ENCODE peak calls at places on chromosomes 7 and 10, in eight cellular contexts. W is fibroblast of the aortic adventitia; N is GM10248; F is CD8-positive, alpha-beta T cell; Y is cardiac muscle cell; D is lower leg skin; R is left ventricle myocardium inferior; V is H9. P is an unnamed sample.

GRCh38 chr10:132175401-132175800 is 11.3 kb upstream of the DPYSL4 start:
- DNase-seq in R (no peak), Y (no peak), V (no peak), D (no peak), F (no peak), W (no peak), N (no peak), P (no peak)

GRCh38 chr7:2938514-2939192 is 94.5 kb upstream of the GNA12 start:
- DNase-seq in N (no peak), V (peak; percentile 25), W (no peak), R (no peak), F (no peak), Y (no peak), D (no peak), P (no peak)

GRCh38 chr7:66880009-66880554 is 40.9 kb upstream of the TMEM248 start:
- DNase-seq in F (no peak), V (no peak), Y (no peak), W (no peak), N (no peak), D (no peak), R (no peak), P (no peak)

GRCh38 chr7:143299840-143300239 is 11.7 kb downstream of the CASP2 start:
- DNase-seq in R (no peak), D (no peak), W (no peak), F (peak; percentile 52), V (peak; percentile 57), N (no peak), Y (peak; percentile 20), P (no peak)

GRCh38 chr7:101542527-101543241 is 86.4 kb downstream of the MYL10 start:
- DNase-seq in N (peak; percentile 76), R (peak; percentile 56), D (peak; percentile 63), F (peak; percentile 61), W (peak; percentile 52), V (peak; percentile 87), Y (peak; percentile 52), P (peak; percentile 87)

GRCh38 chr10:110209399-110209925 is 2.1 kb downstream of the MXI1 start:
- DNase-seq in F (peak; percentile 48), R (peak; percentile 65), N (peak; percentile 49), V (peak; percentile 41), W (peak; percentile 68), Y (peak; percentile 80), D (peak; percentile 62), P (no peak)

GRCh38 chr10:11284291-11285085 is 266.8 kb downstream of the CELF2 start:
- DNase-seq in F (no peak), D (no peak), R (no peak), Y (no peak), V (no peak), W (no peak), N (no peak), P (no peak)

GRCh38 chr7:128030999-128031681 is at the start of gene LRRC4:
- DNase-seq in D (no peak), V (peak; percentile 63), N (peak; percentile 69), W (peak; percentile 32), R (no peak), Y (peak; percentile 61), F (no peak), P (no peak)

GRCh38 chr7:131071786-131072504 is 255.7 kb upstream of the MKLN1 start:
- DNase-seq in Y (peak; percentile 94), D (no peak), W (peak; percentile 98), N (no peak), F (no peak), V (no peak), R (no peak), P (no peak)

GRCh38 chr7:131067220-131067619 is 260.5 kb upstream of the MKLN1 start:
- DNase-seq in W (peak; percentile 32), V (no peak), N (no peak), D (no peak), R (no peak), Y (peak; percentile 25), F (no peak), P (no peak)

GRCh38 chr7:131072505-131073091 is 255.1 kb upstream of the MKLN1 start:
- DNase-seq in V (peak; percentile 46), R (no peak), Y (peak; percentile 60), N (no peak), D (no peak), W (peak; percentile 68), F (no peak), P (no peak)

GRCh38 chr7:131066635-131067034 is 261.0 kb upstream of the MKLN1 start:
- DNase-seq in R (no peak), N (no peak), V (no peak), F (no peak), Y (peak; percentile 38), W (peak; percentile 49), D (no peak), P (no peak)

GRCh38 chr7:131068604-131069021 is 259.1 kb upstream of the MKLN1 start:
- DNase-seq in D (no peak), R (no peak), F (no peak), V (no peak), N (no peak), W (peak; percentile 51), Y (peak; percentile 39), P (no peak)
- TF ChIP-seq CTCF in D (no peak), R (peak; percentile 43), F (no peak), V (peak; percentile 15), N (peak; percentile 17), W (peak; percentile 55), Y (peak; percentile 36), P (no peak)

GRCh38 chr7:116784647-116785046 is 77.7 kb upstream of the CAPZA2 start:
- DNase-seq in F (no peak), D (no peak), Y (no peak), N (no peak), W (no peak), V (no peak), R (no peak), P (no peak)

GRCh38 chr7:116788542-116789197 is 73.7 kb upstream of the CAPZA2 start:
- DNase-seq in V (no peak), F (no peak), D (no peak), N (no peak), W (peak; percentile 18), Y (peak; percentile 68), R (no peak), P (no peak)

GRCh38 chr7:116785851-116786250 is 76.5 kb upstream of the CAPZA2 start:
- DNase-seq in Y (no peak), D (no peak), F (no peak), R (no peak), N (no peak), W (peak; percentile 17), V (no peak), P (no peak)

GRCh38 chr7:116787881-116788280 is 74.5 kb upstream of the CAPZA2 start:
- DNase-seq in V (no peak), R (no peak), Y (no peak), N (no peak), D (no peak), W (no peak), F (no peak), P (no peak)

DNA sequence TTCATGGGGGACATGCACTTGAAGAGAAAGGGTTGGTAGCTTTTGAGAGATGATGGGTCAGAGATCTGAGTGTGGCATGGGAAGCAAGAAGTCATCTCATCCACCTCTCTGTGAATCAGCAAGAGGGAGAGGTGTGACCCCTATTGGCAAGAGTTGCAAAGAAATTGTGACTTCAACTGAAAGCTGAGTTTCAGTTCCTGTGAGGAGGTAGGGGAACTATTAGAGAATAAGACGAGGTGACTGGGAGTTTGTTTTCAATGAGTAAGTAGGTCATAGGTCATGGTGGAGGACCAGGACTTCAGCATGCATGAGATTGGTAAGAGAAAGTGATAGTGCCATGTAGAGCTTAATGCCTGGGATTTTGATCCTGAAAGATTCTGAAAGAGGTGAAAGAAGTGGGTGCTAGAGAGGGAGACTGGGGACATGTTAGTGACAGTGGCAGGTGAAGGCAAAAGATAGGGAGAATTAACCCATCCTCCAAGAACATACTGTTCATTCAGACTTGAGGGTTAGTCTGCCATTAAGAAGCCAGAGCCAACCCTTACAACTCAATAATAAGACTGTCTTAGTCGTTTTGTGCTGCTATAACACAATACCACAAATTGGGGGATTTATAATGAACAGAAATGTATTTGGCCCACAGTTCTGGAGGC is 75.5 kb upstream of the CAPZA2 start:
- DNase-seq in V (no peak), F (no peak), D (no peak), W (peak; percentile 47), N (peak; percentile 75), R (no peak), Y (peak; percentile 40), P (no peak)
- TF ChIP-seq CTCF in V (peak; percentile 66), F (no peak), D (no peak), W (peak; percentile 38), N (peak; percentile 69), R (peak; percentile 52), Y (peak; percentile 37), P (peak; percentile 31)

GRCh38 chr10:69936091-69936490 is 116.6 kb upstream of the MACROH2A2 start:
- DNase-seq in W (no peak), R (no peak), Y (no peak), N (peak; percentile 51), F (no peak), V (no peak), D (no peak), P (no peak)

GRCh38 chr10:69939481-69939880 is 113.2 kb upstream of the MACROH2A2 start:
- DNase-seq in W (no peak), D (no peak), Y (no peak), F (no peak), N (no peak), V (no peak), R (no peak), P (no peak)

GRCh38 chr10:69939033-69939432 is 113.6 kb upstream of the MACROH2A2 start:
- DNase-seq in Y (no peak), F (no peak), N (no peak), V (no peak), W (no peak), D (no peak), R (no peak), P (no peak)

GRCh38 chr10:69938541-69938991 is 114.1 kb upstream of the MACROH2A2 start:
- DNase-seq in Y (no peak), D (no peak), W (no peak), R (no peak), F (no peak), N (no peak), V (no peak), P (no peak)

DNA sequence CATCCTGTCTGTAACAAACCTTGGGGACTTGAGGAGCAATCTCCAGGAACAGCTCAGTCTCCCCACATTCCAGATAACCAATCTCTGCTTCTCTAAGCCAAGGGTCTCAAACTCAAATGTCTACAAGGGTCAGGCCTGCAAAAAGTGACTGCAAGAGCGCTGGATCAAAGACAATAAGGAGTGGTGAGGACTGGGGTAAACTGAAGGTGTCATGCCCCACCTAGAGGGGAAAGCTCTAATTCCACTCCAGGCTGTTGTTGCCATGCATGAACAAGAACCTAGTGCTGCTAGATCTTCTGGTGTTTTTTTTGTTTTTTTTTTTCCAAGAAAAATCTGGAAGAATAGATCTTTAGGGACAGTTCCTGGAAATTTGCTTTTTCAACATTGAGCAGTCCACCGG is 117.9 kb upstream of the MACROH2A2 start:
- DNase-seq in Y (no peak), R (no peak), D (no peak), W (no peak), V (no peak), N (no peak), F (no peak), P (no peak)
- TF ChIP-seq CTCF in Y (peak; percentile 7), R (no peak), D (no peak), W (no peak), V (peak; percentile 38), N (no peak), F (no peak), P (peak; percentile 20)

DNA sequence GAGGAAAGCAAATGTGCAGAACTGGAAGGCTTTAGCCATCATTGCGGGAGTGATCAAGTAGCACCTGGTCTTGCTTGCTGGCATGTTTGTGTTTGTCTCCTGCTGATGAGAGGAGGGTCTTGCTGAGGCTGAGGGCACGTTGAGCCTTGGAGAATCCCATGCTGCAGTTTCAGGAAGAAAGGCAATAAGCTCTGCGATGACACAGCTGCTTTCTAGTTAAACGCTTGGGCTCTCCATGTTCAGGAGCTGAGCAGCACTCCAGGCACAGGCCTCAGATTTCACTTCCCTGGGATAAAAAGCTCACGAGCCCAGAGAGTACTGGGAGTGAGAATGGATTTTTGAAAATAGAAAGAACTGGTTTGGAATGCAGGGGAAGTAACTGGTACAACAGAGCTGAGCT is 100.8 kb downstream of the LRRC18 start:
- DNase-seq in N (no peak), D (no peak), R (no peak), Y (no peak), W (no peak), F (no peak), V (no peak), P (no peak)
- TF ChIP-seq CTCF in N (no peak), D (no peak), R (no peak), Y (no peak), W (no peak), F (no peak), V (no peak), P (no peak)

P was measured in type B pancreatic cell.